ENCODE peak calls at places on chromosomes 3 and 15, in six cellular contexts. J is nephron progenitor cell, X is cardiac fibroblast, Y is left ventricle myocardium inferior, O is NCI-H2029, C is tibial artery. M is an unnamed sample.

GRCh38 chr3:172717493-172718088 is 6.7 kb upstream of the NCEH1 start:
- DNase-seq in O (no peak), C (no peak), Y (no peak), J (no peak), X (peak), M (no peak)

GRCh38 chr3:59150039-59150438 is 100.2 kb upstream of the CFAP20DC start:
- DNase-seq in J (no peak), O (no peak), C (no peak), Y (no peak), X (no peak), M (no peak)

GRCh38 chr3:172808969-172809546 is 58.5 kb downstream of the ECT2 start:
- DNase-seq in C (no peak), X (peak), Y (no peak), J (no peak), O (peak), M (no peak)

GRCh38 chr15:40430271-40430805 is 10.4 kb upstream of the BAHD1 start:
- DNase-seq in Y (no peak), C (no peak), J (peak), O (no peak), X (peak), M (no peak)

GRCh38 chr3:42704136-42704841 is 1.7 kb upstream of the HHATL start:
- DNase-seq in J (no peak), X (no peak), Y (no peak), O (no peak), C (peak), M (peak)

GRCh38 chr3:118488751-118489150 is 545.9 kb downstream of the IGSF11 start:
- DNase-seq in Y (no peak), J (no peak), O (no peak), C (no peak), X (no peak), M (no peak)

GRCh38 chr15:38070778-38071177 is 136.3 kb downstream of the TMCO5A start:
- DNase-seq in X (no peak), C (no peak), Y (no peak), J (no peak), O (no peak), M (no peak)

GRCh38 chr3:197750863-197751737 is 1.4 kb downstream of the FYTTD1 start:
- DNase-seq in C (peak), O (no peak), X (peak), Y (peak), J (peak), M (peak)

GRCh38 chr3:194270627-194271458 is 80.3 kb downstream of the CPN2 start:
- DNase-seq in Y (peak), C (peak), O (no peak), X (peak), J (peak), M (peak)

GRCh38 chr3:191051037-191051436 is 148.0 kb upstream of the OSTN start:
- DNase-seq in Y (no peak), O (peak), C (no peak), J (no peak), X (peak), M (peak)